ENCODE peak calls at places on chromosome 12, in six cellular contexts. J, N, M, O, W and B are unnamed samples. For H3K36me3, the result is how much of the 10 kb centered on the place peaks cover.

GRCh38 chr12:20212658-20213387 is 155.5 kb upstream of the PDE3A start:
- DNase-seq in N (peak), O (peak), W (no peak), J (peak), M (peak), B (peak)

GRCh38 chr12:117603316-117604113 is 242.1 kb upstream of the NOS1 start:
- DNase-seq in M (no peak), J (no peak), N (no peak), O (no peak), W (no peak), B (no peak)

GRCh38 chr12:27922591-27923139 is 49.9 kb downstream of the PTHLH start:
- DNase-seq in M (peak), J (peak), O (no peak), N (peak), W (peak), B (peak)

GRCh38 chr12:120711411-120711810 is 1.2 kb downstream of the UNC119B start:
- DNase-seq in N (no peak), M (no peak), O (no peak), W (no peak), J (no peak), B (no peak)

GRCh38 chr12:108840605-108841328 is 16.6 kb downstream of the SSH1 start:
- DNase-seq in W (no peak), O (no peak), N (no peak), M (no peak), J (no peak), B (no peak)

GRCh38 chr12:65822732-65823480 is 1.4 kb upstream of the HMGA2 start:
- DNase-seq in M (peak), J (no peak), N (peak), W (no peak), O (peak), B (no peak)

GRCh38 chr12:101186291-101186690 is 23.7 kb downstream of the SLC5A8 start:
- DNase-seq in W (no peak), N (no peak), J (no peak), M (no peak), O (no peak), B (no peak)

GRCh38 chr12:56632701-56633464 is 2.8 kb upstream of the BAZ2A start:
- DNase-seq in O (no peak), M (no peak), J (no peak), N (no peak), W (no peak), B (no peak)

GRCh38 chr12:12791756-12792346 is 6.4 kb downstream of the APOLD1 start:
- DNase-seq in M (no peak), J (no peak), O (no peak), N (no peak), W (no peak), B (no peak)

GRCh38 chr12:50913224-50913623 is 39.1 kb upstream of the HIGD1C start:
- DNase-seq in O (no peak), N (peak), M (no peak), W (no peak), J (no peak), B (no peak)

GRCh38 chr12:51519755-51520154 is 71.3 kb upstream of the SCN8A start:
- DNase-seq in M (no peak), W (no peak), O (no peak), J (no peak), N (no peak), B (no peak)

GRCh38 chr12:43308776-43309175 is 243.2 kb downstream of the ADAMTS20 start:
- DNase-seq in J (no peak), N (no peak), O (no peak), M (no peak), W (no peak), B (no peak)

GRCh38 chr12:122753213-122753571 is 568 bp downstream of the DENR start:
- DNase-seq in W (no peak), N (no peak), M (no peak), O (no peak), J (no peak), B (no peak)
- H3K4me3 ChIP-seq in W (peak), N (peak), M (peak), O (peak), J (peak), B (peak)

GRCh38 chr12:44816446-44817017 is 59.6 kb downstream of the NELL2 start:
- DNase-seq in J (no peak), M (no peak), N (no peak), O (no peak), W (no peak), B (no peak)

GRCh38 chr12:44817687-44818086 is 58.4 kb downstream of the NELL2 start:
- DNase-seq in J (no peak), N (no peak), O (no peak), M (no peak), W (no peak), B (no peak)

GRCh38 chr12:44819884-44820283 is 56.2 kb downstream of the NELL2 start:
- DNase-seq in M (no peak), O (no peak), W (no peak), N (no peak), J (no peak), B (no peak)
- TF ChIP-seq CTCF in M (no peak), O (no peak), W (no peak), N (no peak), J (no peak), B (no peak)

GRCh38 chr12:57726884-57727757 is 11.4 kb downstream of the AGAP2 start:
- DNase-seq in W (no peak), J (peak), M (no peak), N (no peak), O (peak), B (no peak)
- H3K36me3 ChIP-seq in W (under half), J (under half), M (under half), N (under half), O (under half), B (under half)

DNA sequence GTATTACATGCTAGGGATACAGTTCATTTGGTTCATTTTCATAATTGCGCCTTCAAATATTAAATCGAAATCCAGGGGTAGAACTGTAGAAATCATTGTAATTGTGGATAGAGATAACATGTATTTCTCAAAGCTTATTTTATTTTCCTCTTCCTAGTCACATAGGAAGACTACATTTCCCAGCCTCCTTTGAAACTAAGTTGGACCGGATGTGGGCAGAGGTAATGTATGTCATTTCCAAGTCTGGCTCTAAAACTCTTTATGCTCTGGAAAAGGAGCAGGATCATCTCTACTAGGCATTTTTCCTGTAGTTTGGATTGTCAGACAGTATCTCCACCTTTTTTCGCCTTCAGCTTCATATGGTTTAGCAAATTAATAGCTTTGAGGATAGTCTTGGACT is 70.1 kb upstream of the CRY1 start:
- DNase-seq in W (no peak), O (no peak), M (no peak), N (peak), J (no peak), B (no peak)
- H3K4me3 ChIP-seq in W (no peak), O (no peak), M (no peak), N (no peak), J (no peak), B (no peak)

DNA sequence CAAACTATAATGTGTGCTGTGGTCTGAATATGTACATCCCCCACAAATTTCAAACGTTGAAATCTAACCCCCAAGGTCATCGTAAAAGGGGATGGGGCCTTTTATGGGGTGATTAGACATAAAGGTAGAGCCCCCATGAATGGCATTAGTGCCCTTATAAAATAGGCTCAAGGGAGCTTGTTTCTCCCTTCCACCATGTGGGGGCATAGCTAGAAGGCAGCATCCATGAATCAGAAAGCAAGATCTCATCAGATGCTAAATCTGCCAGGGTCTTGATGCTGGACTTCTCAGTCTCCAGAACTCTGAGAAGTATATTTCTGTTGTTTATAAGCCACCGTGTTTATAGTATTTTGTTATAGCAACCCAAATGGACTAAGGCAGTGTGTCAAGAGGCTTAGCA is 33.4 kb upstream of the IGF1 start:
- DNase-seq in M (no peak), W (no peak), J (no peak), N (no peak), O (no peak), B (no peak)
- TF ChIP-seq CTCF in M (no peak), W (no peak), J (no peak), N (no peak), O (no peak), B (no peak)